ENCODE peak calls at places on chromosomes 16 and 17, in four cellular contexts. S is A549, Q is upper lobe of left lung, H is stomach. N is an unnamed sample.

GRCh38 chr17:64781013-64781392 is 118.9 kb upstream of the SMURF2 start:
- DNase-seq in Q (peak), H (no peak), S (no peak), N (no peak)

GRCh38 chr17:42944211-42944610 is 20.0 kb downstream of the AARSD1 start:
- DNase-seq in H (no peak), Q (no peak), S (no peak), N (no peak)

GRCh38 chr17:3754066-3754457 is 30.4 kb downstream of the HASPIN start:
- DNase-seq in Q (no peak), S (no peak), H (no peak), N (no peak)

GRCh38 chr16:53549970-53550406 is 47.0 kb upstream of the AKTIP start:
- DNase-seq in Q (no peak), H (peak), S (peak), N (peak)

GRCh38 chr17:41522301-41523224 is 3.9 kb upstream of the KRT15 start:
- DNase-seq in H (no peak), S (no peak), Q (peak), N (no peak)

GRCh38 chr16:64893386-64893785 is 228.5 kb downstream of the CDH11 start:
- DNase-seq in H (no peak), Q (no peak), S (no peak), N (no peak)

GRCh38 chr17:537133-537532 is 177.5 kb downstream of the VPS53 start:
- DNase-seq in Q (no peak), H (no peak), S (no peak), N (no peak)

GRCh38 chr17:18992454-18993130 is 12.0 kb downstream of the FAM83G start:
- DNase-seq in H (no peak), S (no peak), Q (no peak), N (no peak)

GRCh38 chr16:86685071-86685470 is 106.7 kb downstream of the FOXL1 start:
- DNase-seq in S (no peak), Q (no peak), H (no peak), N (no peak)

GRCh38 chr17:48262982-48263586 is 155.5 kb downstream of the SNX11 start:
- DNase-seq in S (peak), H (no peak), Q (no peak), N (no peak)

GRCh38 chr17:76612465-76612864 is 26.8 kb upstream of the ST6GALNAC2 start:
- DNase-seq in H (no peak), Q (no peak), S (no peak), N (no peak)

GRCh38 chr16:74716355-74716754 is 15.7 kb upstream of the MLKL start:
- DNase-seq in H (no peak), Q (peak), S (no peak), N (no peak)

GRCh38 chr17:80706454-80706853 is 161.8 kb downstream of the RPTOR start:
- DNase-seq in S (no peak), H (no peak), Q (no peak), N (no peak)

GRCh38 chr17:56176101-56176500 is 22.8 kb downstream of the ANKFN1 start:
- DNase-seq in S (no peak), H (no peak), Q (no peak), N (no peak)

GRCh38 chr16:89122322-89122831 is 28.7 kb downstream of the ACSF3 start:
- DNase-seq in S (no peak), Q (peak), H (peak), N (no peak)

GRCh38 chr17:16419074-16419928 is 3.9 kb downstream of the TRPV2 start:
- DNase-seq in H (no peak), Q (no peak), S (peak), N (no peak)

GRCh38 chr16:19883296-19883951 is 1.2 kb downstream of the GPRC5B start:
- DNase-seq in Q (peak), H (peak), S (no peak), N (peak)

GRCh38 chr17:6435968-6436367 is 1.0 kb upstream of the AIPL1 start:
- DNase-seq in H (peak), Q (no peak), S (peak), N (no peak)

GRCh38 chr17:35728551-35728950 is 2.9 kb upstream of the RASL10B start:
- DNase-seq in H (no peak), S (no peak), Q (no peak), N (no peak)

GRCh38 chr17:62775876-62776275 is 32.2 kb downstream of the MARCHF10 start:
- DNase-seq in S (no peak), Q (no peak), H (no peak), N (no peak)

GRCh38 chr16:65546353-65546791 is 424.5 kb upstream of the CDH11 start:
- DNase-seq in S (no peak), H (no peak), Q (no peak), N (no peak)

DNA sequence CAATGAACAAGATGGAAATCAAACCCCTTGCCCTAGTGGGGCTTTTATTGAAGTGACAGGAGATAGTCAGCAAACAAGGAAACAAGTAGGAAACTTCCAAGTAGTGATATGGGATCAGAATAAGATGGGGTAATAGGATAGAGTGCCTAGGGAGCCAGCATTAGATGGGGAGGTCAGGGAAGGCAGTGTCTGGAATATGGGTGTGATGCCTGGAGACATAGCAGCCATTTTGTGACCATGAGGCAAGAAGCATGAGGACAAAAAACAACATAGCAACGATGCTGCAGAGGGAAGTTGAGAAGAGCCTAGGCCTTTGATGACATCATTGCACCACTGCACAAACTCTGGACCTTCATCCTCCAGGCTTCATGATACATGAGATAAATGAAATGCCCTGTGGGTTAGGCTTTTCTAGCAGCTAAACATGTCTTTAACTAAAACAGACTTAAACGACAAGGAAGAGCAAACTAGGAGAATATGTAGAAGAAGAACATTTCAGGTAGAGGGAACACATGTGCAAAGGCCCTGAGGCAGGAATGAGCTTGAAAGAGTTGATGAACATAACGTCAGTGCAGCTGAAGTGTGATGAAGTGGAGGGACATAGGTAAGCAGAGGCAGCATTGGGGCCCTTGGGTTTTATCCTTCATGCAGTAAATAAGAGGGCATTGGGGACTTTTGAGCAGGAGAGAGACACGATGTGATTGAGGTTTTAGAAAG is 18.2 kb upstream of the TMEM11 start:
- DNase-seq in S (no peak), Q (no peak), H (no peak), N (no peak)
- H3K4me3 ChIP-seq in S (no peak), Q (no peak), H (no peak), N (no peak)

DNA sequence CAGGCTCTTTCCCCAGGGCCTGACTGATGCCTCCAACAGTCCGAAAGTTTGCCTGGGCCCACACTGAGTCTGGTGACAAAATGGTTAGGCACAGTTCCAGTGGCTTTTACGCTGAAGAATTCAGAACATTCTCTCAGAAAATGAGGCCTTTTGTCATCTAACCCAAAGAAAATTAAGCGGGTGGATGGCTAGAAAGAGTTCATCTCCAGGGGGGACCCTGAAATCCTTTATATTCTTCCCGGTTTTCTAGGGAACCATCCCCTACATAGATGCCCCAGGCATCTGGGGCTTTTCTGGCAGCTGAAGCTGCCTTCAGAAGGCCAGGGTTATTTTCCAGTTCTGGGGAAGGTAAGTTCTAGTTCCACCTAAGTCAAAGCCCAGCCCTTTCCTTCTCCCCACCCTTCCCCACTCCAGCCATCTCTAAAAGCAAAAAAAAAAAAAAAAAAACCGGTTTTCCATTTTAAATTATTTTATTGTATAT is 2.2 kb downstream of the RASD1 start:
- DNase-seq in H (no peak), Q (no peak), S (no peak), N (no peak)
- TF ChIP-seq POLR2A in H (no peak), Q (no peak), S (no peak), N (no peak)

GRCh38 chr16:58222532-58223316 is 24.8 kb upstream of the CSNK2A2 start:
- DNase-seq in H (no peak), Q (peak), S (peak), N (no peak)
- TF ChIP-seq EP300 in H (no peak), Q (no peak), S (no peak), N (no peak)

GRCh38 chr16:22898874-22899348 is 84.9 kb downstream of the HS3ST2 start:
- DNase-seq in Q (no peak), S (peak), H (peak), N (peak)
- H3K4me3 ChIP-seq in Q (no peak), S (no peak), H (no peak), N (no peak)

GRCh38 chr17:9239821-9240658 is 218.7 kb downstream of the NTN1 start:
- DNase-seq in H (peak), Q (peak), S (peak), N (peak)
- TF ChIP-seq POLR2A in H (no peak), Q (no peak), S (no peak), N (peak)

DNA sequence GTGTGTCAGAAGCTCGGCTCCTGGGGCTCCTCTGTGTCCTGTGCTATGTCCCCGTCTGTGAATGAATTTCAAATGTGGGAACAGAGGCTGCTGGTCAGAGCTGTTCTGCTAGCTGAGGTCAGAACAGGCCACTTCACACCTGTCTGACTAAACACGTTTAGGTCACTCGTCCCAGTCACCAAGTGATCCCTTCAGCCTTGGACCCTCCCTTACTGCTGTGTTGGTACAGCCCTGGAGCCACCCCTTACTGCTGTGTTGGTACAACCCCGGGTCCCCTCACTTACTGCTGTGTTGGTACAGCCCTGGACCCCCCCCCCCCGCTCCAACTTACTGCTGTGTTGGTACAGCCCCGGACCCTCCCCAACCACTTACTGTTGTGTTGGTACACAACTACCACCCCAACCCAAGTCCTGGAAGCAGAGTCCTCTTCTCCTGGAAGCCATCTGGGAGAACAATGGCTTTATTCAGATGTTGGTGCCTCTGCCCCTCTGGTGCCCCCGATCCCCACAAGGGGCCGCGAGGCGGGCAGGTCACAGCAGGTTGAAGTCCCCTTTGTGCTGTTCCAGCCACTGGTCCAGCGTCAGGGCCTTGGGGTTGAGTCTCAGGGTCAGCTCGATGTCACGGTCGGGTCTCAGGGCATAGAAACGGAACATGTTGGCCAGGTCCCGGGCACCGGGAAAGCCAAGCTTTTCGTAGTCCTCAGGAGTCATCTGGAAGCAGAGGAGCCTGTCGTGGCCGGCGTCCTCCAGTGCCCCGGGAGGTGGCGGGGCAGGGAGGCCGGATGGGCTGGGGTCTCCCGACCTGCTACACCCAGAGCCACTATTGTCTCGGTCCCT is 13.0 kb downstream of the NMRAL1 start:
- DNase-seq in H (no peak), S (no peak), Q (peak), N (no peak)
- TF ChIP-seq EP300 in H (no peak), S (no peak), Q (no peak), N (no peak)

DNA sequence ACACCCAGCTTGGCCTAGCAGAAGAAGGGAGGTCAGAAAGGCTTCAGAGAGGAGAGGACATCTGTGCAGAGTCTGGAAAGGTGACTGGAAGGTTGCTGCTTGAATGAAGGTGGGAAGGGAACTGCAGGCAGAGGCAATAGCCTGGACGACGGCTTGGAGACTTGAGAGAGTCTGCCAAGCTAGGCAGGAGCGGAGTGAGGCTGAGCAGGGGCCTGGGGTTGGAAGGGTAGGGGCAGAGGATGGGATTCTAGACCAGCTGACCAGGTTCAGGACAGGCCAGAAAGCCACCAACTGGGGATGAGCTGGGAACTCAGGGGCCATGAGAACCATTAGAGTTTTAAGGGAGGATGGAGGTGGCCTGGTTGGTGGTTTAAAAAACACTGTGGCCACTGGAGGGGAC is 339 bp upstream of the SGCA start:
- DNase-seq in S (no peak), Q (no peak), H (no peak), N (no peak)
- H3K4me3 ChIP-seq in S (no peak), Q (peak), H (peak), N (no peak)